ENCODE peak calls at places on chromosomes 7 and 10, in six cellular contexts. C is aorta, Z is glutamatergic neuron, V is amniotic stem cell, B is BJ, S is GM12878. N is an unnamed sample.

GRCh38 chr7:79091661-79092060 is 361.8 kb downstream of the MAGI2 start:
- DNase-seq in B (peak), C (no peak), S (no peak), Z (no peak), V (no peak), N (no peak)

GRCh38 chr10:44186150-44186549 is 198.7 kb downstream of the CXCL12 start:
- DNase-seq in Z (no peak), B (no peak), V (no peak), S (no peak), C (no peak), N (no peak)

GRCh38 chr10:112448903-112449302 is 1.9 kb downstream of the VTI1A start:
- DNase-seq in S (no peak), Z (no peak), B (no peak), V (no peak), C (no peak), N (no peak)

GRCh38 chr7:83271212-83272099 is 108.8 kb upstream of the PCLO start:
- DNase-seq in S (no peak), C (no peak), Z (no peak), B (no peak), V (peak), N (no peak)

GRCh38 chr7:91876391-91877133 is 3.9 kb downstream of the MTERF1 start:
- DNase-seq in C (no peak), S (no peak), V (peak), Z (no peak), B (no peak), N (no peak)

GRCh38 chr10:30705625-30706149 is 76.1 kb upstream of the LYZL2 start:
- DNase-seq in S (peak), C (no peak), B (no peak), V (no peak), Z (no peak), N (no peak)

GRCh38 chr7:135884495-135885237 is 92.5 kb downstream of the MTPN start:
- DNase-seq in C (no peak), V (no peak), Z (no peak), B (no peak), S (no peak), N (no peak)

GRCh38 chr10:109914966-109915365 is 8.3 kb downstream of the XPNPEP1 start:
- DNase-seq in S (peak), Z (no peak), B (no peak), C (no peak), V (peak), N (no peak)

GRCh38 chr10:73865459-73866442 is 8.6 kb downstream of the CAMK2G start:
- DNase-seq in C (no peak), B (no peak), Z (no peak), S (no peak), V (no peak), N (no peak)

GRCh38 chr7:41706228-41706930 is 3.5 kb upstream of the INHBA start:
- DNase-seq in B (no peak), C (no peak), V (no peak), S (no peak), Z (no peak), N (no peak)

GRCh38 chr7:27576360-27576944 is 86.2 kb downstream of the HIBADH start:
- DNase-seq in V (no peak), C (no peak), S (no peak), B (no peak), Z (no peak), N (peak)

GRCh38 chr7:20220824-20221547 is 3.8 kb upstream of the MACC1 start:
- DNase-seq in V (no peak), Z (no peak), B (peak), C (no peak), S (no peak), N (no peak)

N was measured in nephron progenitor cell.